ENCODE peak calls at places on chromosomes 6 and 20, in ten cellular contexts. E is neural progenitor cell; U is prostate gland; M is cardiac muscle cell; C is K562; W is GM23248; A is pancreas; F is tibial artery; I is mesenchymal stem cell; R is CD8-positive, alpha-beta T cell. L is an unnamed sample.

GRCh38 chr20:6611911-6612614 is 155.4 kb upstream of the BMP2 start:
- DNase-seq in A (peak; percentile 21), W (no peak), C (no peak), E (no peak), U (no peak), R (no peak), F (no peak), M (no peak), I (no peak), L (no peak)

GRCh38 chr6:7685276-7685675 is 40.6 kb upstream of the BMP6 start:
- DNase-seq in U (no peak), C (no peak), R (no peak), W (no peak), F (no peak), A (no peak), E (no peak), M (no peak), I (no peak), L (no peak)

GRCh38 chr20:54044156-54044555 is 26.2 kb downstream of the BCAS1 start:
- DNase-seq in I (peak; percentile 39), E (no peak), U (no peak), C (peak; percentile 66), R (no peak), M (no peak), W (peak; percentile 93), F (no peak), A (no peak), L (no peak)

GRCh38 chr20:34643919-34644318 is 33.0 kb downstream of the PIGU start:
- DNase-seq in C (no peak), U (no peak), F (peak; percentile 38), E (no peak), A (no peak), M (no peak), W (peak; percentile 88), I (peak; percentile 93), R (no peak), L (no peak)

GRCh38 chr20:36469973-36470372 is 71.3 kb upstream of the MYL9 start:
- DNase-seq in I (no peak), A (no peak), F (no peak), E (no peak), C (no peak), M (no peak), W (no peak), U (no peak), R (no peak), L (no peak)

GRCh38 chr20:57056651-57057050 is 209.8 kb downstream of the BMP7 start:
- DNase-seq in R (no peak), U (no peak), W (no peak), M (no peak), A (no peak), F (no peak), I (peak; percentile 18), C (no peak), E (no peak), L (no peak)

GRCh38 chr20:36096404-36096799 is 58.1 kb upstream of the EPB41L1 start:
- DNase-seq in F (no peak), I (no peak), M (no peak), U (no peak), E (no peak), R (no peak), W (peak; percentile 52), A (no peak), C (no peak), L (no peak)

GRCh38 chr6:168823397-168824020 is 382.5 kb downstream of the SMOC2 start:
- DNase-seq in E (peak; percentile 71), A (no peak), U (no peak), M (peak; percentile 40), C (no peak), I (peak; percentile 46), R (no peak), F (no peak), W (no peak), L (peak; percentile 91)

GRCh38 chr6:27145731-27146455 is 101.6 kb upstream of the PRSS16 start:
- DNase-seq in E (peak; percentile 67), M (peak; percentile 83), U (peak; percentile 83), R (peak; percentile 81), W (peak; percentile 93), A (peak; percentile 81), C (peak; percentile 92), F (peak; percentile 86), I (peak; percentile 93), L (no peak)

GRCh38 chr6:27141472-27142015 is 106.0 kb upstream of the PRSS16 start:
- DNase-seq in M (no peak), F (no peak), U (no peak), I (no peak), W (no peak), R (no peak), C (peak; percentile 55), E (no peak), A (no peak), L (no peak)

GRCh38 chr6:27141013-27141412 is 106.5 kb upstream of the PRSS16 start:
- DNase-seq in E (no peak), F (no peak), I (no peak), M (no peak), W (no peak), U (no peak), A (no peak), C (no peak), R (no peak), L (no peak)

GRCh38 chr6:27144740-27145079 is 102.8 kb upstream of the PRSS16 start:
- DNase-seq in R (no peak), U (no peak), C (peak; percentile 65), I (no peak), A (no peak), E (peak; percentile 22), F (no peak), W (no peak), M (no peak), L (no peak)

DNA sequence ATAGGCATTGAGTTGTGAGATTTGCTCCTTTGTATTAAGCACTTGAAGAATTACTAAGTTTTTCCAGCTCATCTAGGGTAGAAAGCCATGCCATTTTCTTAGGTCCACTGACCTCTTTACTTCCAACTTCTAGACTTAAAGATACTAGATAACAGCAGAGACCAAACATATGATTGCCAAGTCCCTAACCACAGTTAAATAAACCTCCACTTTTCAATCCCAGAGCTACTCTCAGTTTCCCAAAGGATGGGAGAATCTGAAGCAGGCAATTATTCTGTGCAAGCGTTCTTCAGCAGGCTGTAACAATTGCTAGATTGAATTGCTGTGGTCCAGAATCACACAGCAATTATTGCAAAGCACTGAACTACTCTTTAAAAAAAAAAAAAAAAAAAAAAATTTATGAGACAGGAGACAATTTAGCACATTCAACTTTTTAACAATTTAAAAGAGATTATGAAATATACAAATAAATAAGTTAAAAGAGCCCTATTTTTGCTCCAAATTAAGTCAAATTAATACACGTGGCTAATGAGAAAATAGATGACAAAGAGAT is 104.0 kb upstream of the PRSS16 start:
- DNase-seq in C (peak; percentile 43), W (no peak), R (no peak), U (no peak), A (no peak), I (no peak), E (no peak), M (no peak), F (no peak), L (no peak)
- H3K27ac ChIP-seq in C (peak overlapping the region; percentile 64), W (no peak overlapping the region), R (no peak overlapping the region), U (no peak overlapping the region), A (no peak overlapping the region), I (no peak overlapping the region), E (no peak overlapping the region), M (no peak overlapping the region), F (no peak overlapping the region), L (no peak overlapping the region)

GRCh38 chr6:159989882-159990480 is 21.1 kb downstream of the IGF2R start:
- DNase-seq in E (no peak), C (peak; percentile 75), A (no peak), R (no peak), W (peak; percentile 70), U (no peak), F (no peak), I (no peak), M (no peak), L (no peak)
- H3K27ac ChIP-seq in E (no peak overlapping the region), C (peak overlapping the region; percentile 97), A (no peak overlapping the region), R (no peak overlapping the region), W (peak overlapping the region; percentile 45), U (no peak overlapping the region), F (no peak overlapping the region), I (no peak overlapping the region), M (no peak overlapping the region), L (no peak overlapping the region)

DNA sequence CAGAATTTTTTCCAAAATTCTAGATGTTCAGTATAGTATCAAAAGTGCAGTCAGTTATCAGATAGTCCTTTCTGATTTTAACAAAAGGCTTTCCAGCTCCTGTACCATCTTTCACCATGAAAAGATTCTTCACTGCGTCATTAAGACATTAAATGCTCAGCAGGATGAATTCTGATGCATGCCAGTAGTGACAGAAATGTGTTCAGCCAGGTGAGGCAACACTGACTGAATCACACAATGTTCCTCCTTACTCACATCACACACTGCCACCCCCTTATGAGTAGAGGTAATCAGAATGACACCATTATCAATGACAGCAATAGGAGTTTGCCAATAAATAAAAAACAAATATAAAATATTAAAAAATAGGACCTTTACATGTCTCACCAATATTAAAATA is 426.6 kb upstream of the PLCB4 start:
- DNase-seq in C (no peak), E (no peak), U (no peak), A (no peak), I (no peak), M (no peak), F (no peak), R (no peak), W (no peak), L (no peak)
- H3K27ac ChIP-seq in C (no peak overlapping the region), E (no peak overlapping the region), U (no peak overlapping the region), A (no peak overlapping the region), I (no peak overlapping the region), M (no peak overlapping the region), F (no peak overlapping the region), R (no peak overlapping the region), W (no peak overlapping the region), L (no peak overlapping the region)

GRCh38 chr6:85416766-85417165 is 33.1 kb upstream of the NT5E start:
- DNase-seq in C (no peak), M (no peak), W (peak; percentile 23), F (no peak), R (no peak), U (no peak), A (no peak), I (no peak), E (no peak), L (no peak)

GRCh38 chr6:85418059-85418458 is 31.8 kb upstream of the NT5E start:
- DNase-seq in R (no peak), F (no peak), C (no peak), W (peak; percentile 79), M (no peak), A (no peak), I (peak; percentile 68), E (no peak), U (no peak), L (no peak)

GRCh38 chr6:85417336-85417735 is 32.5 kb upstream of the NT5E start:
- DNase-seq in R (no peak), A (no peak), C (no peak), W (peak; percentile 55), E (no peak), I (no peak), U (no peak), F (no peak), M (no peak), L (no peak)

GRCh38 chr6:85421963-85422362 is 27.9 kb upstream of the NT5E start:
- DNase-seq in M (no peak), E (no peak), F (no peak), U (no peak), W (peak; percentile 59), C (no peak), R (no peak), A (no peak), I (no peak), L (no peak)

DNA sequence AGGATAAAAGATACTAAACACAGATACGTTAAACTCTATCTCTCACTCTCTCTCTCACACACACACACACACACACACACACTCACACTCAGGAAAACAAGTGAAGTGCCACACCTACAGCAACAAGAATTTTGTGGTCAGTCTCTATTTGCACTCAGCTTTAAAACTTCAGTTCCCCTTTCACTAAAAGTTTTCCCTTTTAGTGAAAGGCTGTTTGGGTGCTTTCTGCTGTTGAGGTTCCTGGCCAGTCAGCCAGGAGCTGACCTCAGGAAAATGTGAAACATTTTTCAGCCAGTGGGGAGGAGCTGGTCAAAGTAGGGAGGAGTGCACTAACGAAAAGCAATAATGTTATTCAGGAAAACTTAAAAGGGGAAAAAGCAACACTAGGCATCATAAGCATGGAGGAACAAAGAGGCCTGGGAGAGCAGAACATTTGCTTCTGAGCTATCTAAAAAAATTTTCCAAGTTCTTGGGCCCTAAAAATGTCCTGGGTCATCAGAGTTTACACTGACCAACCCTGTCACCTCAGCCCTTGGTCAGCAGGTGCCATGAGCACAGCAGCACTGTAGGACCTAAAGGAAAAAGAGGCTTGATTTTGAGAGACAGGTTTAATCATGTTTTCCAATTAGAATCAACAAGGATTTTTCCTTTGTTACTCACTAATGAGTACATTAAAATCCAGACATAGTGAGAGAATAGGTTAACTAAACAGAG is 30.7 kb upstream of the NT5E start:
- DNase-seq in R (no peak), I (no peak), F (no peak), A (no peak), W (peak; percentile 56), C (no peak), E (no peak), U (no peak), M (no peak), L (no peak)
- H3K27ac ChIP-seq in R (no peak overlapping the region), I (peak overlapping the region; percentile 17), F (peak overlapping the region; percentile 56), A (no peak overlapping the region), W (peak overlapping the region; percentile 53), C (no peak overlapping the region), E (no peak overlapping the region), U (no peak overlapping the region), M (no peak overlapping the region), L (no peak overlapping the region)

L was measured in WERI-Rb-1.